ENCODE peak calls at places on chromosome 16, in six cellular contexts. V is esophagus squamous epithelium, Y is stomach, U is K562, B is body of pancreas, X is IMR-90. H is an unnamed sample.

GRCh38 chr16:69535123-69536050 is 30.4 kb upstream of the NFAT5 start:
- DNase-seq in Y (no peak), V (no peak), X (peak; percentile 65), U (no peak), B (no peak), H (no peak)

GRCh38 chr16:78902291-78902690 is 698.2 kb downstream of the MAF start:
- DNase-seq in U (no peak), B (no peak), V (no peak), X (no peak), Y (no peak), H (no peak)

GRCh38 chr16:66696669-66697630 is at the start of gene CMTM4:
- DNase-seq in X (peak; percentile 80), Y (peak; percentile 91), U (peak; percentile 96), V (no peak), B (peak; percentile 89), H (peak; percentile 84)

GRCh38 chr16:49021136-49021535 is 260.5 kb downstream of the CBLN1 start:
- DNase-seq in X (peak; percentile 7), B (no peak), V (no peak), U (no peak), Y (no peak), H (no peak)

GRCh38 chr16:75754126-75754525 is 27.8 kb upstream of the CPHXL start:
- DNase-seq in Y (peak; percentile 41), X (peak; percentile 45), V (no peak), U (no peak), B (peak; percentile 90), H (no peak)

GRCh38 chr16:52812945-52813556 is 239.6 kb downstream of the CHD9NB start:
- DNase-seq in V (no peak), U (no peak), B (no peak), Y (no peak), X (peak; percentile 28), H (no peak)

GRCh38 chr16:67022531-67023214 is 6.3 kb upstream of the CBFB start:
- DNase-seq in B (no peak), V (no peak), U (no peak), X (no peak), Y (peak; percentile 26), H (no peak)

GRCh38 chr16:31504159-31504558 is 4.0 kb downstream of the RUSF1 start:
- DNase-seq in U (no peak), X (no peak), Y (no peak), V (no peak), B (no peak), H (no peak)

DNA sequence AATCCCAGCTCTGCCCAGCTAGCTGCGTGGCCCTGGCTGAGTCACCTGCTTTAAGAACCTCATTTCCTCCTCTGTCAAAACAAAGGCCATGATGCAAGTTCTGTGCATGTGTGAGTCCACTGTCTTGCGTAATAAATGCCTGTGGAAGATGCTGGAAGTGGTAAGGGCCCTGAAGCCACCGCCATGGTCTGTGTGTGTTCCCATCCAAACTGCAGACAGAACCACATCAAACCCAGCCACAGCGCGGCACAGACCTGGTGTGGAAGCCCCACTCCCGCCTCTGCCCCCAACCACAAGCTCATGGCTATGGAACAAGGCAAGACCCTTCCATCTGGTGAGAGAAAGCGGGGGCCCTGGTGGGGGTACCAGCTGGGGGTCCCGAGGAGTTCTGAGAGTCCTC is 26.0 kb downstream of the NECAB2 start:
- DNase-seq in B (peak; percentile 48), Y (no peak), U (no peak), X (peak; percentile 95), V (no peak), H (no peak)
- H3K27ac ChIP-seq in B (no peak overlapping the region), Y (peak overlapping the region; percentile 64), U (no peak overlapping the region), X (no peak overlapping the region), V (no peak overlapping the region), H (no peak overlapping the region)

DNA sequence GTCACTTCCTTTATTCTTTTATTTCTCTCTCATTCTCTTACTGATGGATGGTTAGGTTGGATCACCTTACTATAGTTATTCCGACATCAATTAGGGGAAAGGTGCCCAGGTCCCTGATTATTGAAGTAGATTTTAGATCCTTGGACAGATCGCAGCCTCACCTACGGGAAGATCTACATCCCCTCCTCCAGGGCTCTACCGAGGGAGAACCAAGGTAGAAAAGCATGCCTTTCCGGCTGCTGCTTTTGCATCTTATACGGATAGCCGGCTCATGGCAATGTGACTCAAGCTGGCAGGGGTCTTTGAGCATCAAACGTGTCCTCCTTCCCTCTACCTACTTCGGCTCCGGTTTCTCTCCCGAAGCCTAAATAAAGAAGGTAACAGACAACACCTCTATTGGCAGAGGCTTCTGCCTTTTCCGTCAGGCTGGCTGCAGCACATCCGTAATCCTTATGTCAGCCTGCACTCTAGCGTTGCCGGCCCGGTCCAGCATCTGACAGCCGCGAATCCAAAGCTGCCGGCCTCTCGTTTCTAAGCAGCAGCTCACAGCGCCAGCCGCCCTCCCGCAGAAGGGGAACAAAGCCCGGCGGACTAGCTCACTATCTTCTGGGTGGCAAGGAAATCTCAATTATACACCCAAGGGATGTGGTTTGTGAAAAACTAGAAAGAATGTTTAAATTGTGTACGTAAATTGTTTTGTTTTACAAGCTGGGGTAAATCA is 46.9 kb downstream of the IRX6 start:
- DNase-seq in Y (peak; percentile 33), V (no peak), X (peak; percentile 8), B (peak; percentile 58), U (peak; percentile 13), H (peak; percentile 56)
- H3K27me3 ChIP-seq in Y (peaks cover 56% of the 10 kb centered on the region), V (no peaks in the 10 kb centered on the region), X (peaks cover 19% of the 10 kb centered on the region), B (no peaks in the 10 kb centered on the region), U (peaks cover 14% of the 10 kb centered on the region), H (no peaks in the 10 kb centered on the region)

GRCh38 chr16:85800321-85800669 is 800 bp downstream of the COX4I1 start:
- DNase-seq in Y (no peak), X (no peak), V (no peak), B (no peak), U (peak; percentile 34), H (no peak)

GRCh38 chr16:85796599-85796998 is 2.7 kb downstream of the EMC8 start:
- DNase-seq in V (no peak), U (no peak), X (no peak), Y (no peak), B (no peak), H (no peak)

GRCh38 chr16:85798283-85798776 is 1.0 kb downstream of the EMC8 start:
- DNase-seq in X (peak; percentile 6), U (peak; percentile 34), V (no peak), B (no peak), Y (no peak), H (no peak)

GRCh38 chr16:85798901-85799496 is 345 bp downstream of the EMC8 start:
- DNase-seq in Y (no peak), U (peak; percentile 72), X (peak; percentile 28), B (peak; percentile 15), V (no peak), H (no peak)

GRCh38 chr16:85799497-85800320 is at the start of the genes COX4I1 and EMC8:
- DNase-seq in U (peak; percentile 92), X (peak; percentile 92), Y (peak; percentile 96), B (peak; percentile 96), V (peak; percentile 63), H (peak; percentile 86)
- TF ChIP-seq POLR2A in U (peak; percentile 95), X (peak; percentile 83), Y (peak; percentile 26), B (peak; percentile 76), V (peak; percentile 87), H (peak; percentile 44)

GRCh38 chr16:58000706-58001676 is at the start of gene USB1:
- DNase-seq in X (peak; percentile 73), U (peak; percentile 96), B (peak; percentile 88), V (no peak), Y (peak; percentile 89), H (peak; percentile 71)

GRCh38 chr16:57998484-57998883 is 2.0 kb downstream of the ZNF319 start:
- DNase-seq in B (no peak), U (no peak), V (no peak), X (no peak), Y (peak; percentile 46), H (no peak)

GRCh38 chr16:57999971-58000705 is at the start of gene ZNF319:
- DNase-seq in Y (no peak), U (peak; percentile 57), B (no peak), V (no peak), X (no peak), H (no peak)

GRCh38 chr16:57998992-57999365 is 1.5 kb downstream of the ZNF319 start:
- DNase-seq in U (no peak), V (no peak), Y (no peak), X (no peak), B (no peak), H (no peak)

GRCh38 chr16:57999366-57999970 is 1.0 kb downstream of the ZNF319 start:
- DNase-seq in X (peak; percentile 33), B (no peak), Y (no peak), U (no peak), V (no peak), H (no peak)
- H3K27ac ChIP-seq in X (peak overlapping the region; percentile 36), B (peak overlapping the region; percentile 17), Y (peak overlapping the region; percentile 93), U (no peak overlapping the region), V (peak overlapping the region; percentile 92), H (peak overlapping the region; percentile 83)

DNA sequence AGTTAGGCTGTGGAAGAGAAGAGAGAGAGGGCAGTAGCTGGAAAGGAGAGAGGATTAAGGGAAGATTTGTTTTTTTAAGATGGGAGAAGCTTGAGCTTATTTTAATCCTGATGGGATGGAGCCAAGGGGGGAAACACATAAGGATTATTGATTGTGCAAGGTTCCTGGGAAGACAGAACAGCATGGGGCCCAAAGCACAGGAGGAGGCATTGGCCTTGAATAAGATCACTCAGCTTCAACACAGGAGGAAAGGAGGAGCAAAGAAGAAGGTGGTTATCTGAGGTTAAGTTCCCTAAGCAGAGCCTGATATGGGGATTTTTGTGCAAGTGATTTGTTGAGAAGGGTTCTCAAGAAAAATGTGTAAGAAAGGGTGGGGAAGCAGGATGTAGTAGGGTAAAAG is 169.8 kb downstream of the ABCC12 start:
- DNase-seq in Y (no peak), X (no peak), B (no peak), U (no peak), V (no peak), H (no peak)
- H3K27me3 ChIP-seq in Y (no peaks in the 10 kb centered on the region), X (peaks cover 2% of the 10 kb centered on the region), B (no peaks in the 10 kb centered on the region), U (no peaks in the 10 kb centered on the region), V (no peaks in the 10 kb centered on the region), H (no peaks in the 10 kb centered on the region)

DNA sequence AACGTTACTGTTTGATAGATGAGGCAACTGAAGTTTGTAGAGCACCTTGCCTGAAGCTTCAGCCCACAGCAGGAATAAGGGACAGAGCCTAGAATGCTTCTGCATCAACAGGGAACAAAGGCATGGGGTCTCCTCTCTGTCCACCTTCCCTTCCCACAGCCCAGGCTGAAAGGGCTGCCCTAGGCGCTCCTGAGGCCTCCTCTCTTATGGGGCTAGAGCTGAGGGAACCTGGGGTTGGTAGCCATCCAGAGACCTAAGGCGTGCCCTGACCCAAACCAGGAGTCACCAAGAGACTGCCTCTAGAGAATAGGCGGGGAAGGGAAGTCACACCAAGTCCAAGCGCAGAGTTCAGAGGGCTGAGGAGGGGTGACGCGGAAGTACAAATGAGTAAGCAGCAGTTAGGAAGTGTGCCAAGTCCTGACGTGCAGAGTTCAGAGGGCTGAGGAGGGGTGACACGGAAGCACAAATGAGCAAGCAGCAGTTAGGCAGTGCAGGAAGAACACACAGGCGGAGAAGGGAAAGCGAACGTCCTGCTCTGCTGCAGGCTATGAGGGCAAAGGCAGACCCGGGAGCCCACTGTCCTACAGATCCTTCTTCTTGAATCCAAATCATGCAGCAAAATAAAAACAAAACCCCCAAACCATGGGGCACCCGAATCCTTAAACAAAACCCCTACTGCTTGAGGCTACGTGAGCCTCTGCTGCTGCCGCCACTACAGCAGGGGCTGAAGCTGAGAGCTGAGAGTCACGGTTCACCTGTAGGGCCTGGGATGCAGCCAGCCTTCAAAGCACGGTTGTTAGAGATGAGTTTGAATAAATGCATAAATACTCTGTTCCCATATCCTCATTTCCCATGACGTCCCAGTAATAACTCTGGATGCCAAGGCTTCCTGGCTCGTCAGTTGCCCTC is 2.7 kb upstream of the SPG7 start:
- DNase-seq in Y (peak; percentile 97), V (peak; percentile 74), X (peak; percentile 93), U (peak; percentile 87), B (peak; percentile 95), H (peak; percentile 72)
- TF ChIP-seq POLR2A in Y (no peak), V (peak; percentile 46), X (peak; percentile 77), U (peak; percentile 94), B (no peak), H (no peak)

H was measured in breast epithelium.